ENCODE peak calls at places on chromosomes 2 and 18, in four cellular contexts. G, I, C and T are unnamed samples.

GRCh38 chr2:12155308-12156061 is 409.1 kb downstream of the LPIN1 start:
- DNase-seq in G (no peak), I (no peak), C (no peak), T (no peak)

GRCh38 chr2:102420290-102420689 is 2.7 kb upstream of the IL18RAP start:
- DNase-seq in G (no peak), I (no peak), C (no peak), T (no peak)

GRCh38 chr18:59881728-59882685 is 17.8 kb upstream of the PMAIP1 start:
- DNase-seq in G (peak), I (peak), C (no peak), T (no peak)

GRCh38 chr2:237682151-237682550 is 54.8 kb downstream of the LRRFIP1 start:
- DNase-seq in G (no peak), I (no peak), C (no peak), T (no peak)

GRCh38 chr2:180222642-180223041 is 215.5 kb upstream of the CWC22 start:
- DNase-seq in G (no peak), I (no peak), C (no peak), T (no peak)

GRCh38 chr2:122031544-122032263 is 276.3 kb downstream of the TSN start:
- DNase-seq in G (no peak), I (peak), C (no peak), T (peak)

GRCh38 chr18:46068763-46069162 is 3.3 kb downstream of the PSTPIP2 start:
- DNase-seq in G (no peak), I (no peak), C (no peak), T (no peak)

GRCh38 chr2:200212862-200213425 is 93.5 kb upstream of the SPATS2L start:
- DNase-seq in G (no peak), I (no peak), C (no peak), T (no peak)

GRCh38 chr2:3793233-3793632 is 89.9 kb downstream of the DCDC2C start:
- DNase-seq in G (no peak), I (no peak), C (no peak), T (no peak)

GRCh38 chr2:29322011-29322410 is 206.8 kb downstream of the CLIP4 start:
- DNase-seq in G (peak), I (no peak), C (no peak), T (no peak)

GRCh38 chr2:144703852-144704324 is 184.0 kb upstream of the ZEB2 start:
- DNase-seq in G (no peak), I (peak), C (no peak), T (no peak)

GRCh38 chr18:67421666-67422065 is 94.9 kb downstream of the DSEL start:
- DNase-seq in G (no peak), I (no peak), C (no peak), T (no peak)